ENCODE peak calls at places on chromosomes 3 and 15, in five cellular contexts. X is PC-9; R is left cardiac atrium; J is activated CD8-positive, alpha-beta memory T cell treated with anti-CD3 and anti-CD28 coated beads for 1 hour; Q is neural crest cell. K is an unnamed sample.

GRCh38 chr15:78637776-78638435 is 3.1 kb downstream of the CHRNB4 start:
- DNase-seq in X (no peak), Q (no peak), R (no peak), J (no peak), K (no peak)

GRCh38 chr15:32872606-32873291 is 154.9 kb downstream of the GREM1 start:
- DNase-seq in J (no peak), Q (no peak), X (no peak), R (peak; percentile 40), K (no peak)

GRCh38 chr3:169760479-169760878 is 4.4 kb downstream of the TERC start:
- DNase-seq in Q (no peak), R (no peak), X (no peak), J (no peak), K (no peak)

GRCh38 chr3:63248015-63248414 is 30.1 kb upstream of the SYNPR start:
- DNase-seq in R (no peak), J (no peak), Q (no peak), X (no peak), K (no peak)

GRCh38 chr3:100737334-100737733 is 28.0 kb downstream of the TFG start:
- DNase-seq in X (no peak), J (no peak), R (no peak), Q (no peak), K (no peak)

GRCh38 chr15:61994216-61994615 is 66.0 kb downstream of the VPS13C start:
- DNase-seq in J (no peak), X (no peak), Q (no peak), R (no peak), K (no peak)

GRCh38 chr3:127167315-127168043 is 25.5 kb upstream of the PRR23E start:
- DNase-seq in R (no peak), J (no peak), Q (no peak), X (no peak), K (no peak)

GRCh38 chr15:39669671-39670070 is 88.8 kb downstream of the THBS1 start:
- DNase-seq in X (no peak), J (no peak), R (no peak), Q (no peak), K (no peak)

GRCh38 chr3:99176169-99176964 is 274.9 kb upstream of the DCBLD2 start:
- DNase-seq in Q (no peak), J (no peak), X (no peak), R (no peak), K (no peak)

K was measured in cortex of kidney.